ENCODE peak calls at places on chromosomes 4 and X, in four cellular contexts. W is GM23338, G is SK-N-SH, J is OCI-LY7. M is an unnamed sample. For H3K9me2, the result is how much of the 10 kb centered on the place peaks cover.

GRCh38 chrX:46554942-46555341 is 9.7 kb upstream of the ZNF674 start:
- DNase-seq in J (no peak), G (no peak), W (no peak), M (peak)

GRCh38 chrX:65697915-65698796 is 30.7 kb downstream of the MSN start:
- DNase-seq in G (no peak), W (peak), J (peak), M (peak)

GRCh38 chr4:1862055-1862911 is 6.3 kb upstream of the LETM1 start:
- DNase-seq in G (no peak), J (no peak), W (peak), M (no peak)

GRCh38 chrX:36436286-36436860 is 516.8 kb downstream of the CFAP47 start:
- DNase-seq in W (no peak), J (no peak), G (no peak), M (no peak)

GRCh38 chrX:71103110-71103983 is 3.2 kb downstream of the CXorf65 start:
- DNase-seq in J (peak), G (peak), W (peak), M (no peak)

GRCh38 chr4:67725132-67725531 is 24.2 kb upstream of the UBA6 start:
- DNase-seq in W (no peak), J (no peak), G (no peak), M (no peak)

GRCh38 chr4:16827762-16828724 is 70.4 kb downstream of the LDB2 start:
- DNase-seq in J (no peak), G (peak), W (peak), M (no peak)

GRCh38 chr4:80268081-80268823 is 1.8 kb downstream of the FGF5 start:
- DNase-seq in G (peak), W (peak), J (no peak), M (no peak)

GRCh38 chr4:180949825-180950224 is 1293.4 kb upstream of the TENM3 start:
- DNase-seq in G (no peak), W (no peak), J (no peak), M (no peak)

GRCh38 chr4:180950377-180950776 is 1292.8 kb upstream of the TENM3 start:
- DNase-seq in J (no peak), W (no peak), G (no peak), M (no peak)

GRCh38 chr4:180947421-180947820 is 1295.8 kb upstream of the TENM3 start:
- DNase-seq in J (peak), W (no peak), G (peak), M (peak)

GRCh38 chr4:180953572-180953971 is 1289.6 kb upstream of the TENM3 start:
- DNase-seq in J (peak), G (no peak), W (peak), M (no peak)

GRCh38 chr4:180951312-180951711 is 1291.9 kb upstream of the TENM3 start:
- DNase-seq in G (no peak), J (no peak), W (no peak), M (no peak)
- H3K4me2 ChIP-seq in G (no peak), J (no peak), W (no peak), M (no peak)

DNA sequence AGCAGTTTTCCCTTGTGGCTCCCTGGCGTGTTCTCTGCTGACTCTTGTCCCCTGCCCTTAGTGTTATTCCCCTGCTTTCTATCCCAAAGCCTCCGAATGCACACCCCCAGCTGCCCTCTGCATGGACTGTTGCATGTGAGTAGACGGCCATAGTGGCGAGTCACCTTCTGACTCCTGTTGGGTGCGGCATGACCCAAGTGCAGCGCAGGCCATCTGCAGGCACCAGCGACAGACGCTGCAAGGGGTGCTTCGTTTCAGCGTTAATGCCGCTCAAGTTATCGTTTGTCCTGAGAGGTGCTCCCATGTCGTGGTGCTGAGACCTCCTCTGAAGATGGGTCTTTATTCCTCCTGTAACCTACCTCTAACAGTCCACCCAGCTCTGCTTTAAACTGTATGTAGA is 57.7 kb downstream of the NOP14 start:
- DNase-seq in G (no peak), W (no peak), J (no peak), M (no peak)
- H3K9me2 ChIP-seq in G (under half), W (under half), J (under half), M (under half)

GRCh38 chr4:161256172-161256571 is 907.6 kb downstream of the FSTL5 start:
- DNase-seq in J (no peak), G (no peak), W (peak), M (no peak)

GRCh38 chr4:161256716-161257115 is 907.1 kb downstream of the FSTL5 start:
- DNase-seq in J (no peak), W (peak), G (no peak), M (peak)

GRCh38 chr4:161252520-161253141 is 911.2 kb downstream of the FSTL5 start:
- DNase-seq in G (no peak), W (peak), J (peak), M (peak)

GRCh38 chr4:161249779-161250440 is 913.9 kb downstream of the FSTL5 start:
- DNase-seq in W (no peak), J (no peak), G (no peak), M (no peak)

GRCh38 chr4:161254375-161254774 is 909.4 kb downstream of the FSTL5 start:
- DNase-seq in J (no peak), G (no peak), W (no peak), M (peak)
- H3K4me2 ChIP-seq in J (no peak), G (no peak), W (no peak), M (no peak)

GRCh38 chr4:23890369-23891063 is 669 bp upstream of the PPARGC1A start:
- DNase-seq in G (no peak), J (no peak), W (peak), M (no peak)

GRCh38 chr4:23889368-23889767 is 479 bp downstream of the PPARGC1A start:
- DNase-seq in G (no peak), W (no peak), J (no peak), M (no peak)

GRCh38 chr4:23891064-23891421 is 1.2 kb upstream of the PPARGC1A start:
- DNase-seq in W (no peak), G (no peak), J (no peak), M (no peak)

GRCh38 chr4:23888421-23889319 is 1.2 kb downstream of the PPARGC1A start:
- DNase-seq in G (peak), J (no peak), W (peak), M (peak)

GRCh38 chr4:23889814-23890269 is at the start of gene PPARGC1A:
- DNase-seq in G (peak), W (peak), J (no peak), M (peak)
- H3K9me2 ChIP-seq in G (under half), W (under half), J (under half), M (under half)

GRCh38 chrX:40827331-40827730 is 92.0 kb upstream of the MED14 start:
- DNase-seq in W (no peak), G (no peak), J (no peak), M (no peak)
- H3K4me2 ChIP-seq in W (no peak), G (no peak), J (no peak), M (no peak)

GRCh38 chr4:172760512-172760911 is 408.1 kb upstream of the GALNT7 start:
- DNase-seq in W (no peak), G (no peak), J (no peak), M (no peak)
- H3K9me2 ChIP-seq in W (under half), G (under half), J (under half), M (under half)

GRCh38 chr4:86587016-86587713 is 7.0 kb upstream of the PTPN13 start:
- DNase-seq in W (no peak), J (no peak), G (no peak), M (no peak)

GRCh38 chr4:86586160-86586572 is 7.9 kb upstream of the PTPN13 start:
- DNase-seq in W (peak), J (no peak), G (no peak), M (no peak)

GRCh38 chr4:86579941-86580340 is 14.2 kb upstream of the PTPN13 start:
- DNase-seq in W (no peak), J (no peak), G (no peak), M (no peak)

DNA sequence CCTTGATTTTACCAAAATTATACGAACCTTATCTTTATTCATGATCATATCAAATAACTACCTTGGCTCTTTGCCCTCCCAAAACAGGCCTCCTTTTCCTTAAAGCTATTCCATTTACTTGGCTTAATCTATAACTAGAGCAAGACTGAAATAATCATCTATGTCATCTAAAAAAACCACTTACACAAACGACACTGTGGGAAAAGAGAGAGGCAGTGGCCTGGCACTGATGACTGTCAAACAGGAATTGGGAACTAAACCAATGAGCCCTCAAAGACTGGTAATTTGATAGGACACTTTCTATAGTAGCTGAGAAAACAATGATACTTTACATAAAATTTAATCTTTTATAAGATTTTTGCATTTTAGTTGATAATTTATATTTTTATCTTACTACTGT is 11.7 kb upstream of the PTPN13 start:
- DNase-seq in J (no peak), W (no peak), G (peak), M (no peak)
- H3K4me2 ChIP-seq in J (no peak), W (no peak), G (peak), M (no peak)

DNA sequence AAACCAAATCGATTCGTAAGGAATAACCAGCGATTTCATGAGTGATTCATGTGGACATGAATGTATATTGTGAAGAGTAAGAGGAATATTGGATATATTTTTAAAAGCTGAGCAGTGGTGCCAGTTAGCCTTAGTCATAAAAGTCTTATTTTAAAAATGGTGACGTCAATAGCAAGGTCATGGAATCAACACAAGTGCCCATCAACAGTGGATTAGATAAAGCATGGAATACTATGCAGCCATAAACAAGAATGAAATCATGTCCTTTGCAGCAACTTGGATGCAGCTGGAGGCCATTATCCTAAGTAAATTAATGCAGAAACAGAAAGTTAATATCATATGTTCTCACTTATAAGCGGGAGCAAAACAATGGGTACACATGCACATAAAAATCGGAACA is 89.0 kb upstream of the STOX2 start:
- DNase-seq in W (no peak), J (no peak), G (no peak), M (no peak)
- H3K9me2 ChIP-seq in W (under half), J (under half), G (under half), M (under half)

DNA sequence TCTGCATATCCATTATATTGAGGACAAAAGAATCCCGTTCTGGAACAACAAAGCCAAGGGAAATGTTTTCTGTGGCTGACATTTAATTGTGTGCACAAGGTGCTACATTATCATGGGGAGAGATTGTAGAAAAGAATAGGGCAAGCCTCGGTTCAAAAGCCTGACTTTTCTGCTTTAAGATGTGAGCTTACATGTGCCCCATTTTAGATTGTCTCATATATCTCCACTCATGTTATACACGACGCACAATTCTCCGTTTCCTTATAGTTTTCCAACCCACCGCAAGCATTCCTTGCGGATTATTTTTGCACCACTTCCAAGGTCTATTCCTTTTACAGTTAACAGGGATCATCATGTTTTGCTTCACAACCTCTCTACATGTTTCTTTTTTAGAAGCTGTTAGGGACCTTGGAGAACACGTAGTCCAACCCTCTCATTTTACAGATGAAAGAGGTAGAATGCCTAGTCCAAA is 99.6 kb upstream of the MAML3 start:
- DNase-seq in G (no peak), W (no peak), J (no peak), M (no peak)
- H3K4me2 ChIP-seq in G (peak), W (peak), J (peak), M (peak)